ENCODE peak calls at places on chromosomes 3 and 15, in five cellular contexts. H is keratinocyte, M is mammary epithelial cell, A is HCT116, I is upper lobe of right lung. X is an unnamed sample.

GRCh38 chr15:56598991-56599390 is 134.1 kb upstream of the MNS1 start:
- DNase-seq in H (no peak), M (peak; percentile 35), A (no peak), I (no peak), X (no peak)

GRCh38 chr3:32423956-32424558 is 32.4 kb downstream of the CMTM7 start:
- DNase-seq in H (no peak), M (no peak), A (no peak), I (no peak), X (no peak)

GRCh38 chr3:184895350-184895749 is 83.4 kb downstream of the VPS8 start:
- DNase-seq in H (no peak), M (no peak), A (no peak), I (no peak), X (no peak)

GRCh38 chr15:81197255-81197630 is 564 bp downstream of the IL16 start:
- DNase-seq in H (no peak), M (no peak), A (no peak), I (no peak), X (no peak)

GRCh38 chr3:153164009-153164550 is 2.1 kb downstream of the RAP2B start:
- DNase-seq in H (no peak), M (peak; percentile 46), A (no peak), I (no peak), X (no peak)

GRCh38 chr15:68765602-68766368 is 54.9 kb downstream of the ANP32A start:
- DNase-seq in H (no peak), M (no peak), A (no peak), I (no peak), X (no peak)

GRCh38 chr3:62718515-62719320 is 156.5 kb downstream of the CADPS start:
- DNase-seq in H (peak; percentile 93), M (peak; percentile 70), A (no peak), I (no peak), X (no peak)

GRCh38 chr3:111812680-111813079 is 46.4 kb upstream of the PHLDB2 start:
- DNase-seq in H (no peak), M (no peak), A (no peak), I (no peak), X (no peak)

GRCh38 chr15:59376735-59377134 is 4.1 kb upstream of the MYO1E start:
- DNase-seq in H (no peak), M (no peak), A (no peak), I (no peak), X (no peak)

GRCh38 chr3:111971533-111971932 is 7.3 kb upstream of the ABHD10 start:
- DNase-seq in H (no peak), M (no peak), A (no peak), I (no peak), X (no peak)

GRCh38 chr15:78082106-78082742 is 4.7 kb upstream of the TBC1D2B start:
- DNase-seq in H (no peak), M (peak; percentile 68), A (no peak), I (no peak), X (no peak)

GRCh38 chr3:66592061-66592875 is 91.4 kb upstream of the LRIG1 start:
- DNase-seq in H (no peak), M (no peak), A (no peak), I (no peak), X (no peak)

DNA sequence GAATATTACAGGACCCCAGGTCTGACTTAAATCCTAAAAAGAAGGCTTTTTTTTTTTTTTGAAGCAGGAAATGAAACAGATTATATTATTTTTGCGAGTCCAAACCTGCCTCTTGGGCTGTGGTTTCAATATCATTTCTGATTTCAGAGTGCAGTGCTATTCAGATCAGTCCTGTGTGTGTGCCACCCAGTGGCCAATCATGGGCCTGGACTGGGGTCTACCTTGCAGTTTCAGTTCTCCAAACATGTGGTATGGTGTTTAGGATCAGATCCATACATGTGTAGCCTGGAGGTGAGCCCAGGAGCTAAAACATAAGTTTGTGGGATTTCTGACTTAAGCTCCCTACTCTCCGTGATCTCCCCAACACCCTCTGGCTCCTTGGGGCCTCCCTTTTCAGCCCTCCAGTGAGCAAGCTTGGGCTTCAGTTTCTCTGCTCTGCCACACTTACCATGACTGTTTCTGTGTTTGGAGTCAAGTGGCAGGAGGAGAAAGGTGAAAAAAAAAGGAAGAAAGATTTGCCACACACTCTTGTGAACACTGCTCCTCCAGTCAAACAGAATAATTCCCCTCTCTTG is 12.1 kb upstream of the THSD4 start:
- DNase-seq in H (no peak), M (peak; percentile 69), A (peak; percentile 50), I (no peak), X (no peak)
- TF ChIP-seq CTCF in H (peak; percentile 46), M (peak; percentile 69), A (peak; percentile 68), I (peak; percentile 37), X (peak; percentile 75)

DNA sequence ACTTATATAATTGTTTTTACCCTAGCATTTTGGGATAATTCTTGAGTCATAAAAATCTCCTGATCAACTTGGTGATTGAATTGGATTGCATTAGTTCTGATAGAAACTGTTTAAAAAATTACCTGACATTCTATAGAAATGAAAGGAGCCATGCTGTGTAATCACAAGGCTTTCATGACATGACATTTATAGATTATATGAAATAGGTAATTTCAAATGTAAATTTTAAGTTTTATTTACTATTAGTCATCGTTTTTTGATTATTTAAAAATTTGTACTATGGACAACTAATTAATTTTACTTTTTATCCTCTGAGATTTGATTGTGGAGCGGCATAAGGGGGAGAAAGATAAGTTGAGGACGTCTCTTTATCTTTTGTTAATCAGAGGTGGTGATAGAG is 12.3 kb upstream of the CHD2 start:
- DNase-seq in H (no peak), M (no peak), A (no peak), I (no peak), X (no peak)
- H3K4me3 ChIP-seq in H (peak overlapping the region; percentile 72), M (peak overlapping the region; percentile 84), A (no peak overlapping the region), I (peak overlapping the region; percentile 67), X (no peak overlapping the region)

DNA sequence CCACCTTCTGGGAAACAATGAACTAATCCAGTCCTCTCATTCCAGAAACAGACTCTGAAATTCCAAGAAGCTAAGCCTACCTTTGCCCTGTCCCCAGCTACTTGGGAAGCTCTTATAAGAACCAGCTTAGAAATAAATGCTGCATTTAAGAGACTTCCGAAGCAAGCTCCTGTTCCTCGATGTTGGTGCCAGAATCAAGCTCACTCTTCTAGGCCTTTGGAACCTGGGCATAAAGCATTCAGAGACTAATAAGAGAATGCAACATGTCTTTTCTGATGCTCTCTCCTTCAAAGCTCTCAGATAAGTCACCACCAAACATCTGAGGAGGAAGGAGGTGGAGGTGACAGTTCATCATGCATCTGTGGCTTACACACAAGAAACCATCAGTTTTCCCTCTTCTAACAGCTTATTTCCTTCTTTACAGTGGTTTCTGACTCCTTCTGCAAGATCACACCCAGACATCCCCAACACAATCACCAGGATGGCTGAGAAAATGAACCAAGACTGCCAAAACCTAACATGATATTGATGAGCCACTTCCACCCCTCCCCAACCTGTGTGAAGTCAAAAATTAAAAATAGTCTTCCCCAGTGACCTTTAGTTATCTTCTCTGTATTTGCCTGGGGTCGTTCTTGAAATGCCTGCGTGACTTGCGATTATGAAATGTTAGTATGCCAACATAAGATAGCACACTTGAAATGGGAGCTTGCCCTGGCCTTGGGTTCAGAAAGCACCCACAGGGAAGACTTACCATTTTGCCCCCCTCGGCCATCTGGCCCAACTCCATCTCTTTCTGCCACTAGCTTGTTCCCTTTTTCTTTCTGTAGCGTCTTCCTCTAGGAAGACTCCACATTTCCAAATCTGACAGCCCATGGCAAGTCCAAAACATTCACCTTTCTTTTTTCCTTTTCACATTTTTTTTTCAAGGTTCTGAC is 11.5 kb downstream of the ARHGEF3 start:
- DNase-seq in H (no peak), M (no peak), A (no peak), I (no peak), X (no peak)
- H3K4me1 ChIP-seq in H (peaks cover 21% of the 10 kb centered on the region), M (peaks cover 22% of the 10 kb centered on the region), A (no peaks in the 10 kb centered on the region), I (peaks cover 86% of the 10 kb centered on the region), X (peaks cover 6% of the 10 kb centered on the region)

GRCh38 chr15:48522123-48522522 is 123.4 kb downstream of the FBN1 start:
- DNase-seq in H (no peak), M (no peak), A (no peak), I (no peak), X (no peak)

GRCh38 chr15:48522911-48523310 is 122.6 kb downstream of the FBN1 start:
- DNase-seq in H (no peak), M (no peak), A (no peak), I (no peak), X (no peak)

GRCh38 chr15:48515497-48515896 is 130.0 kb downstream of the FBN1 start:
- DNase-seq in H (no peak), M (no peak), A (no peak), I (no peak), X (no peak)

GRCh38 chr15:48516125-48516524 is 129.4 kb downstream of the FBN1 start:
- DNase-seq in H (no peak), M (no peak), A (no peak), I (no peak), X (no peak)

GRCh38 chr15:48520376-48521155 is 124.9 kb downstream of the FBN1 start:
- DNase-seq in H (no peak), M (no peak), A (peak; percentile 7), I (no peak), X (no peak)
- TF ChIP-seq CTCF in H (no peak), M (no peak), A (peak; percentile 32), I (no peak), X (peak; percentile 9)

X was measured in RWPE2.